ENCODE peak calls at places on chromosomes 7 and 10, in eight cellular contexts. P, V, M, C, W, R, J and H are unnamed samples.

GRCh38 chr10:51422311-51423120 is 276.9 kb downstream of the CSTF2T start:
- DNase-seq in R (peak), J (peak), W (peak), V (no peak), P (peak), C (no peak), M (peak), H (peak)

GRCh38 chr10:43785252-43785651 is 136.6 kb upstream of the ZNF32 start:
- DNase-seq in R (no peak), P (no peak), J (no peak), C (no peak), M (no peak), W (no peak), V (no peak), H (no peak)

GRCh38 chr10:15167411-15168295 is 840 bp downstream of the NMT2 start:
- DNase-seq in P (peak), W (peak), M (peak), J (peak), C (no peak), R (peak), V (peak), H (peak)

GRCh38 chr7:40219917-40220316 is 85.1 kb downstream of the SUGCT start:
- DNase-seq in M (no peak), V (no peak), C (no peak), P (no peak), W (no peak), R (no peak), J (no peak), H (no peak)

GRCh38 chr7:85191383-85191782 is 4.5 kb upstream of the SEMA3D start:
- DNase-seq in M (no peak), R (peak), V (no peak), P (no peak), J (no peak), C (no peak), W (no peak), H (no peak)

GRCh38 chr7:76260171-76260703 is 42.2 kb upstream of the HSPB1 start:
- DNase-seq in C (no peak), J (no peak), R (no peak), V (no peak), W (peak), M (no peak), P (no peak), H (no peak)

GRCh38 chr7:147182859-147183258 is 1066.3 kb downstream of the CNTNAP2 start:
- DNase-seq in J (no peak), M (no peak), V (no peak), R (no peak), P (no peak), W (no peak), C (no peak), H (no peak)

GRCh38 chr7:99041526-99041925 is 102.4 kb downstream of the SMURF1 start:
- DNase-seq in P (no peak), W (peak), V (no peak), R (no peak), M (no peak), J (peak), C (peak), H (no peak)

GRCh38 chr7:44637788-44638594 is 31.6 kb downstream of the OGDH start:
- DNase-seq in J (peak), C (peak), P (peak), R (peak), V (no peak), W (peak), M (no peak), H (peak)

GRCh38 chr7:75980126-75980864 is 14.1 kb downstream of the TMEM120A start:
- DNase-seq in V (no peak), C (no peak), M (no peak), W (no peak), P (no peak), R (no peak), J (peak), H (peak)

GRCh38 chr7:121012170-121012874 is 23.8 kb downstream of the CPED1 start:
- DNase-seq in V (no peak), W (no peak), R (no peak), J (no peak), C (no peak), P (no peak), M (no peak), H (no peak)
- TF ChIP-seq CTCF in V (no peak), W (no peak), R (no peak), J (no peak), C (no peak), P (no peak), M (no peak), H (no peak)

DNA sequence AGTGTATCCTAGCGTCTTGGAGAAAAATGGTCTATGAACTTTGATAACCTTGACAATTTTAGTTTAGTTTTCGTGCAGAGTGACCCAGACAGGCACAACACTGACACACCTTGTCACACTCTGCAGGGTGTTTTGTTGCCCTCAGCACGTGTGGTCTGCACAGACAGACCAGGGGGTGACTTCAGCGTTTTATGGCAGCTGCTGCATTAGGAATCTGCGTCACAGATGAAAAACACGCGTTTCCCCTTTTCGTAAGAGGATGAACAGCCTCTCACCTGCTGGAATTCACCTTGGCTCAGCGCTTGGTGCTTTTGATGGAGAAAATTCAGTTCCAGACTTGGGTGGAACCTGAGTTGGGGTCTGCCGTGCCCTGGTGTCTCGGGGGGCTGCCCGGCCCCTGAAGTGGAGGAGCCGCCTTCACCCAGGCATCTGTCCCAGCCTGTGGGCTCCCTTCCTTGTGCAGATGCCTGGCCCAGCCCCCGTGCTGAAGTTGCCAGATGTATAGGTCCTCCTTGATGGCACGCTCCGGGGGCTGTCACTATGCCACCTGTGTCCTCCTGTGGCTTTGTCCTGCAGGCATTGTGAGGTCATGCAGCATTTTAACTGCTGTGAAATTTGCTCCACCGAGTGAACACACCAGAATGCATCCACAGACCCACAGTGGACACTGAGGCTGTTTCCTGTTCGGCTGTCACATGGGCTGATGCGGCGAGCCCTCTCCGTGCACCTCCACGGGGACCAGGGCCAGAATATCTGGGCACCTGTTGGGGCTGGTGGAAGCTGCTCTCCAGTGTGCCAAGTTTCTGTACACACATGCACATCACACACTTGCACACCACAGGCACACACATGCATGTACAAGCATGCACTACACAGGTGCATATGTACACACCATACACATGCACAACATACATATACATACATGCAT is 18.3 kb downstream of the INPP5A start:
- DNase-seq in W (no peak), J (no peak), V (no peak), P (no peak), C (no peak), M (no peak), R (no peak), H (no peak)
- TF ChIP-seq EP300 in W (no peak), J (no peak), V (no peak), P (no peak), C (no peak), M (no peak), R (no peak), H (no peak)

GRCh38 chr7:504221-505081 is 15.2 kb downstream of the PDGFA start:
- DNase-seq in W (no peak), R (no peak), P (no peak), J (peak), M (no peak), C (no peak), V (no peak), H (peak)
- TF ChIP-seq POLR2A in W (no peak), R (no peak), P (no peak), J (peak), M (no peak), C (no peak), V (no peak), H (no peak)

DNA sequence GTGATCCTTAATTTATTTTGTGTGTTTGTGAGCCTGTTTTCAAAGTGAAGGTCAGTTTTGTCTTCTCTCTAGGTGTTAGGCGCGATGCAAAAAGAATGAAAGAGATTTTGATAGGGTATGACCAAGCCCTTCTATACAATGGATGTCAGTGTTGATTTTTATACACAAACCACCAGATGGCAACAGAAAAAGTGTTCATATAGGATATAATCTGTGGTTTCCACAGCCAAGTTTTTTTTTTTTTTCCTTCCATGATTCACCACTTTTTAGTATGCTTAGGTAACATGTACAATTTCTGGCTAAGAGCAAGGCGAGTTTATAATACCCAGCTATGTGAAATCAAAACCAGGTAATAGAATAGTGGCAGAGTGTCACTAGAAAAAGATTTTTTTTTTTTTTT is 8.1 kb downstream of the SDK1 start:
- DNase-seq in P (no peak), R (no peak), C (no peak), M (no peak), V (no peak), W (no peak), J (no peak), H (no peak)
- TF ChIP-seq CTCF in P (no peak), R (no peak), C (no peak), M (no peak), V (no peak), W (no peak), J (no peak), H (no peak)

DNA sequence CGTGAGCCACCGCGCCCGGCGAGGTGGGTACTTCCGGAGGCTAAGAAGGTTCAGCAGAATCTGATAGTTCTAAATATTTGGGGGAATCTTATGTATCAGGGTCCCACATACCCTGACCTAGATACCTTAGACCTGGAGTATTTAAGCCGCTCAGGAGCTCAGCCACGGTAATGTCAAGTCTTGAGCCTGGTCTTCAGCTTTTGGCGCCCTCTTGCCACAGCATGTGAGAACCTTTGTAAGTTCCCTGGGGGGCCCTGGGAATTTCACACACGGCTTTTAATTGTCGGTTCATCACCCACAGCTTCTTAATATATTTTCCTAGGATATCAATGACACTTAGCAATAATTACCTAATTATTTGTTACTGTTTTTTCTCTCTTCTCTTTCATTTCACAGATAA is 324.3 kb upstream of the GALNT17 start:
- DNase-seq in C (no peak), M (no peak), J (no peak), V (no peak), W (no peak), P (no peak), R (no peak), H (no peak)
- TF ChIP-seq EP300 in C (no peak), M (no peak), J (no peak), V (no peak), W (no peak), P (no peak), R (no peak), H (no peak)